ENCODE peak calls at places on chromosomes 6 and 20, in four cellular contexts. V is pancreas, Q is body of pancreas, B is lower lobe of right lung. X is an unnamed sample.
A peak's percentile ranks its signal among the peaks of the same experiment; 100 is the strongest.

GRCh38 chr6:122775975-122776374 is 3.5 kb upstream of the FABP7 start:
- DNase-seq in Q (no peak), V (no peak), B (no peak), X (no peak)

GRCh38 chr20:56257604-56258003 is 9.1 kb downstream of the MC3R start:
- DNase-seq in V (no peak), B (no peak), Q (no peak), X (no peak)

GRCh38 chr6:89997456-89998445 is 103.5 kb downstream of the GJA10 start:
- DNase-seq in Q (peak; percentile 31), B (no peak), V (peak; percentile 15), X (no peak)

GRCh38 chr6:42041131-42042055 is 8.9 kb upstream of the TAF8 start:
- DNase-seq in V (no peak), B (no peak), Q (no peak), X (no peak)

GRCh38 chr6:21915707-21916399 is 322.3 kb downstream of the SOX4 start:
- DNase-seq in Q (no peak), V (no peak), B (no peak), X (no peak)

GRCh38 chr20:53466279-53466678 is 127.4 kb downstream of the ZNF217 start:
- DNase-seq in B (no peak), V (no peak), Q (no peak), X (no peak)

GRCh38 chr20:19181552-19181951 is 30.9 kb upstream of the SLC24A3 start:
- DNase-seq in B (no peak), Q (no peak), V (no peak), X (no peak)

GRCh38 chr6:7561153-7561964 is 19.9 kb downstream of the DSP start:
- DNase-seq in B (no peak), V (peak; percentile 96), Q (peak; percentile 96), X (no peak)

GRCh38 chr6:11632795-11633511 is 95.4 kb downstream of the TMEM170B start:
- DNase-seq in Q (peak; percentile 69), V (peak; percentile 46), B (no peak), X (no peak)

GRCh38 chr6:157412780-157413179 is 31.8 kb downstream of the ZDHHC14 start:
- DNase-seq in V (no peak), Q (no peak), B (no peak), X (no peak)

GRCh38 chr20:57087102-57087501 is 179.3 kb downstream of the BMP7 start:
- DNase-seq in B (no peak), V (no peak), Q (no peak), X (no peak)

GRCh38 chr6:6915813-6916547 is 191.8 kb upstream of the RREB1 start:
- DNase-seq in V (peak; percentile 25), Q (peak; percentile 65), B (peak; percentile 69), X (no peak)

GRCh38 chr6:20447157-20447556 is 45.5 kb downstream of the E2F3 start:
- DNase-seq in B (no peak), Q (no peak), V (no peak), X (no peak)

GRCh38 chr6:24719125-24719931 is at the start of gene C6orf62:
- DNase-seq in Q (peak; percentile 48), B (peak; percentile 65), V (peak; percentile 14), X (peak; percentile 55)

GRCh38 chr6:79672631-79673065 is 41.5 kb downstream of the SH3BGRL2 start:
- DNase-seq in Q (no peak), V (no peak), B (no peak), X (no peak)

GRCh38 chr20:4130404-4131189 is 115.2 kb upstream of the RNF24 start:
- DNase-seq in B (no peak), Q (no peak), V (no peak), X (no peak)

GRCh38 chr6:152299336-152299735 is 337.8 kb downstream of the SYNE1 start:
- DNase-seq in Q (no peak), B (no peak), V (no peak), X (no peak)

GRCh38 chr20:46240065-46240464 is 68.2 kb downstream of the CDH22 start:
- DNase-seq in Q (no peak), V (no peak), B (no peak), X (no peak)

GRCh38 chr6:169997930-169998218 is 246.5 kb downstream of the ERMARD start:
- DNase-seq in Q (no peak), B (no peak), V (no peak), X (peak; percentile 14)

GRCh38 chr6:118709859-118710350 is 58.5 kb upstream of the CEP85L start:
- DNase-seq in B (no peak), Q (peak; percentile 38), V (no peak), X (peak; percentile 59)

GRCh38 chr20:47606414-47607207 is 104.9 kb downstream of the NCOA3 start:
- DNase-seq in Q (no peak), B (no peak), V (no peak), X (no peak)

GRCh38 chr6:12422848-12423247 is 132.7 kb downstream of the EDN1 start:
- DNase-seq in V (no peak), B (no peak), Q (no peak), X (no peak)

GRCh38 chr6:35295521-35296315 is 1.9 kb upstream of the DEF6 start:
- DNase-seq in V (no peak), B (no peak), Q (no peak), X (no peak)

GRCh38 chr20:47586648-47587306 is 85.1 kb downstream of the NCOA3 start:
- DNase-seq in V (no peak), B (no peak), Q (no peak), X (no peak)

GRCh38 chr6:139135578-139136545 is 982 bp downstream of the HECA start:
- DNase-seq in Q (peak; percentile 68), V (peak; percentile 37), B (peak; percentile 87), X (peak; percentile 71)

GRCh38 chr6:108707328-108707976 is 140.8 kb upstream of the ARMC2 start:
- DNase-seq in B (no peak), Q (no peak), V (no peak), X (no peak)

GRCh38 chr6:31954511-31954910 is 4.3 kb downstream of the NELFE start:
- DNase-seq in V (no peak), Q (no peak), B (no peak), X (no peak)

GRCh38 chr6:13863699-13864155 is 49.4 kb upstream of the MCUR1 start:
- DNase-seq in V (no peak), B (no peak), Q (no peak), X (no peak)

GRCh38 chr6:84762941-84763396 is 1.4 kb downstream of the TBX18 start:
- DNase-seq in B (peak; percentile 43), Q (peak; percentile 7), V (no peak), X (no peak)

GRCh38 chr6:37920667-37921066 is 101.1 kb downstream of the ZFAND3 start:
- DNase-seq in B (no peak), Q (no peak), V (no peak), X (no peak)

GRCh38 chr6:163950159-163950558 is 535.6 kb downstream of the QKI start:
- DNase-seq in B (no peak), Q (no peak), V (no peak), X (no peak)

GRCh38 chr6:82251942-82252341 is 4.4 kb upstream of the IBTK start:
- DNase-seq in Q (no peak), V (no peak), B (no peak), X (no peak)

GRCh38 chr6:20640181-20640580 is 105.9 kb downstream of the CDKAL1 start:
- DNase-seq in V (no peak), Q (no peak), B (no peak), X (no peak)

GRCh38 chr20:39249798-39250197 is 287.7 kb downstream of the DHX35 start:
- DNase-seq in Q (no peak), B (no peak), V (no peak), X (no peak)

DNA sequence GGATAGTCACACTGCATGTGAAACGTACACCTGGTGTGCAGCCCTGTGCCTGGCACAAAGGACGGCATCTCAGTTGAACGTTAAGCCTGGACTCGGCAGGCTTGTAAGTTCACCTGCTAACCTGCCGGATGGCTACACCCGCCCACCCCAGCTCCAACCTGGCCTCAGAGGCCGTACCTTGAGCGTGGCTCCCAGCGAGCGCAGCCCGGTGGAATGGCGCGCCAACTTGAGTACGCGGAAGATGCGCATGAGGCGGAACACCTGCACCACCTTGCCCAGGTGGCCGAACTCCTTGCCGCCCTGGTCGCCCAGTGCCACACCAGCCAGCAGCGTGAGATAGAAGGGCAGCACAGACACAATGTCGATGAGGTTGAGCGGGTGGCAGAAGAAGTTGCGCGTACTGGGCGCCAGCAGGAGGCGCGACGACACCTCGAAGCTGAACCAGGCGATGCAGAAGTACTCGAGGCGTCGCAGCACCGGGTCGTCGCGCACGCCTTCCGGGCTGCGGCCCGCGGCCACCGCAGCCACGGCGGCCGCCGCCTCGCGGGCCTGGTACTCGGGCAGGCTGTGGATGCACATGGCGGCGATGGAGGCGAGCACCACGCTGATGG is 3.3 kb downstream of the KCNS1 start:
- DNase-seq in V (no peak), B (peak; percentile 72), Q (peak; percentile 28), X (no peak)
- TF ChIP-seq CTCF in V (no peak), B (peak; percentile 49), Q (no peak), X (no peak)

DNA sequence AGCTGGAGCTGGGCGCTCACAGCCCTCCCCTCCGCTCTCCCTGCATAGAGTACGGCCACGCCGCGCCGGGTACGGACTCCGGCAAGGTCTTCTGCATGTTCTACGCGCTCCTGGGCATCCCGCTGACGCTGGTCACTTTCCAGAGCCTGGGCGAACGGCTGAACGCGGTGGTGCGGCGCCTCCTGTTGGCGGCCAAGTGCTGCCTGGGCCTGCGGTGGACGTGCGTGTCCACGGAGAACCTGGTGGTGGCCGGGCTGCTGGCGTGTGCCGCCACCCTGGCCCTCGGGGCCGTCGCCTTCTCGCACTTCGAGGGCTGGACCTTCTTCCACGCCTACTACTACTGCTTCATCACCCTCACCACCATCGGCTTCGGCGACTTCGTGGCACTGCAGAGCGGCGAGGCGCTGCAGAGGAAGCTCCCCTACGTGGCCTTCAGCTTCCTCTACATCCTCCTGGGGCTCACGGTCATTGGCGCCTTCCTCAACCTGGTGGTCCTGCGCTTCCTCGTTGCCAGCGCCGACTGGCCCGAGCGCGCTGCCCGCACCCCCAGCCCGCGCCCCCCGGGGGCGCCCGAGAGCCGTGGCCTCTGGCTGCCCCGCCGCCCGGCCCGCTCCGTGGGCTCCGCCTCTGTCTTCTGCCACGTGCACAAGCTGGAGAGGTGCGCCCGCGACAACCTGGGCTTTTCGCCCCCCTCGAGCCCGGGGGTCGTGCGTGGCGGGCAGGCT is 4.6 kb downstream of the KCNK15 start:
- DNase-seq in B (no peak), Q (peak; percentile 26), V (no peak), X (no peak)
- TF ChIP-seq CTCF in B (peak; percentile 51), Q (peak; percentile 13), V (no peak), X (no peak)

DNA sequence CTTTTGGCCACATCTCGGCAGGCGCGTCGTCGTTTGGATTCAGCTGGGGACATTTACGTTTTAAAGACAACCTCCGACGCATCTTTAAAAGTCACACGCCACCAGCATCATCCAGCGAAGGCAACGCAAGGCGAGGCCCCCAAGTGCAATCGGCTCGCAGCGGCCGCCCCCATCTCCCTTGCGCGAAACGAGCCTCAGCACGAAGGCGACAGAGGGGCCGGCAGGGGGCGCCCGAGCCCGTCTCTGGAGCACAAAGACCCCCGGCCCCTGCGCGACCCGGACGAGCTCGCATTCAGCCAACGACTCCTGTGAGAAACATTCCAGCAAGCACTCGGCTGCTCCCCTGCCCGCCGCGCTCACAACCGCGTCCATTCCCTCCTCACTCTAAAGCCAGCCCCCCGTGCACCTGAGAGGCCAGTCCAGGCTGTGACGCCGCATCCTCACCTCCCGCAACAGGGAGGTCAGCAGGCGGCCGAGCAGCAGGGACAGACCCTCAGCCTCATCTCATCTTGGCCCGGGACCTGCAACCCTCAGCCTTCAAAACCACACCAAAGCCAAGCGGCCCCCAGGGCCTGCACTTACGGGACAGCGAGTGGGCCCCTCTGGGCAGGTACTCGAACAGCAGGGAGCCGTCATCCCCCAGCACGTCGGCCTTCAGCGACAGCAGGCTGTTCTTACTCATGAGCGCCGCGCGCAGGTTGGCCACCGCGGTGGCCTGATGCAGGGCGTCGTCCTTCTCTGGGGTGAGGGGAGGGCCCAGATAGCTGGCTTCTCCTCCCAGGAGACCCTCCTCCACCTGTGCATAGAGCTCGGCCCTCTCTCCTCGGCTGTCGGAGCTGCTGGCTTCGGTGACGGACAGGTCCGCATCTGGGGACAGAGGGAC is 35.8 kb downstream of the SLC2A4RG start:
- DNase-seq in B (no peak), Q (peak; percentile 39), V (no peak), X (no peak)
- TF ChIP-seq CTCF in B (peak; percentile 52), Q (peak; percentile 39), V (peak; percentile 34), X (peak; percentile 37)

GRCh38 chr6:53734473-53735299 is 60.1 kb upstream of the LRRC1 start:
- DNase-seq in B (peak; percentile 52), Q (peak; percentile 59), V (no peak), X (no peak)
- TF ChIP-seq CTCF in B (peak; percentile 42), Q (peak; percentile 13), V (no peak), X (no peak)

X was measured in natural killer cell.